ENCODE peak calls at places on chromosomes 6 and 20, in nine cellular contexts. X is right lobe of liver; R is occipital lobe; P is AG09309; O is globus pallidus; F is CD8-positive, alpha-beta T cell; E is SIG-M5; Q is GM04503; J is iris pigment epithelial cell. B is an unnamed sample.

GRCh38 chr6:32529697-32530429 is at the start of gene HLA-DRB5:
- DNase-seq in R (no peak), Q (no peak), O (peak; percentile 37), P (no peak), J (peak; percentile 5), F (no peak), X (peak; percentile 46), E (no peak), B (no peak)

GRCh38 chr6:44057931-44058616 is 69.2 kb downstream of the MRPL14 start:
- DNase-seq in P (no peak), Q (no peak), E (no peak), R (no peak), J (no peak), X (no peak), O (no peak), F (no peak), B (no peak)

GRCh38 chr20:60050193-60050960 is 92.2 kb downstream of the CDH26 start:
- DNase-seq in J (no peak), Q (no peak), P (no peak), F (no peak), E (no peak), O (no peak), X (no peak), R (no peak), B (no peak)

GRCh38 chr20:57826731-57827287 is 117.0 kb upstream of the PMEPA1 start:
- DNase-seq in Q (no peak), X (no peak), O (no peak), R (no peak), F (no peak), P (no peak), E (no peak), J (no peak), B (no peak)

GRCh38 chr6:38504996-38505395 is 134.7 kb downstream of the BTBD9 start:
- DNase-seq in J (no peak), E (no peak), R (no peak), F (no peak), X (no peak), P (no peak), O (no peak), Q (no peak), B (no peak)

GRCh38 chr20:36275441-36276189 is 30.5 kb upstream of the DLGAP4 start:
- DNase-seq in F (no peak), R (no peak), O (no peak), X (no peak), E (no peak), J (no peak), P (no peak), Q (no peak), B (no peak)

GRCh38 chr20:11492391-11492790 is 425.3 kb upstream of the BTBD3 start:
- DNase-seq in Q (no peak), O (no peak), P (no peak), E (no peak), J (no peak), X (no peak), F (no peak), R (no peak), B (no peak)

GRCh38 chr20:18057106-18057993 is at the start of gene OVOL2:
- DNase-seq in X (peak; percentile 61), E (no peak), F (no peak), R (no peak), P (no peak), O (no peak), J (no peak), Q (no peak), B (no peak)

GRCh38 chr6:17983712-17984111 is 3.7 kb downstream of the KIF13A start:
- DNase-seq in Q (no peak), O (no peak), E (no peak), X (no peak), F (no peak), R (no peak), P (no peak), J (no peak), B (no peak)

GRCh38 chr6:7300890-7301289 is 12.1 kb downstream of the SSR1 start:
- DNase-seq in R (no peak), X (no peak), J (no peak), E (no peak), P (no peak), F (no peak), O (no peak), Q (no peak), B (no peak)

GRCh38 chr20:199996-200395 is 10.5 kb upstream of the DEFB128 start:
- DNase-seq in F (no peak), E (no peak), Q (no peak), J (no peak), O (no peak), P (no peak), R (no peak), X (no peak), B (no peak)

GRCh38 chr6:40587240-40588069 is at the start of gene LRFN2:
- DNase-seq in P (peak; percentile 8), R (peak; percentile 68), E (no peak), Q (peak; percentile 1), F (peak; percentile 60), O (peak; percentile 47), X (peak; percentile 76), J (peak; percentile 76), B (peak; percentile 17)

GRCh38 chr6:113340371-113340770 is 516.8 kb upstream of the MARCKS start:
- DNase-seq in F (no peak), R (no peak), J (no peak), E (no peak), Q (no peak), O (no peak), P (no peak), X (no peak), B (no peak)

GRCh38 chr6:7960848-7961247 is 50.3 kb upstream of the TXNDC5 start:
- DNase-seq in F (no peak), J (no peak), X (no peak), O (no peak), R (no peak), P (no peak), Q (no peak), E (no peak), B (no peak)

GRCh38 chr20:38601216-38602184 is at the start of gene ARHGAP40:
- DNase-seq in R (no peak), O (no peak), E (no peak), J (peak; percentile 31), P (no peak), X (no peak), Q (no peak), F (no peak), B (no peak)

GRCh38 chr20:51385941-51386530 is 156.5 kb downstream of the NFATC2 start:
- DNase-seq in O (no peak), X (no peak), E (no peak), R (no peak), J (peak; percentile 48), Q (no peak), P (no peak), F (peak; percentile 30), B (no peak)

GRCh38 chr20:4961746-4962145 is 39.6 kb downstream of the SLC23A2 start:
- DNase-seq in Q (peak; percentile 61), P (no peak), X (peak; percentile 71), O (no peak), J (peak; percentile 96), R (no peak), F (peak; percentile 38), E (peak; percentile 23), B (no peak)

GRCh38 chr20:6698723-6699122 is 68.8 kb upstream of the BMP2 start:
- DNase-seq in Q (no peak), R (no peak), J (no peak), X (no peak), O (no peak), P (no peak), F (no peak), E (no peak), B (no peak)

GRCh38 chr20:37336369-37337207 is 9.4 kb upstream of the SRC start:
- DNase-seq in P (no peak), Q (no peak), R (peak; percentile 14), J (no peak), X (no peak), O (peak; percentile 50), E (peak; percentile 30), F (peak; percentile 27), B (no peak)

GRCh38 chr6:16481680-16482079 is 243.3 kb downstream of the GMPR start:
- DNase-seq in X (no peak), O (no peak), J (no peak), P (no peak), R (no peak), E (no peak), Q (no peak), F (peak; percentile 85), B (no peak)

GRCh38 chr20:25178563-25179438 is 16.7 kb upstream of the ENTPD6 start:
- DNase-seq in O (no peak), P (peak; percentile 73), E (no peak), J (peak; percentile 94), R (no peak), Q (peak; percentile 57), F (no peak), X (no peak), B (peak; percentile 63)

GRCh38 chr6:126094411-126094810 is 108.1 kb downstream of the TRMT11 start:
- DNase-seq in Q (no peak), E (no peak), X (no peak), J (no peak), O (peak; percentile 5), F (no peak), R (no peak), P (no peak), B (no peak)

B was measured in HFF-Myc.